ENCODE peak calls at places on chromosomes 6 and 20, in eight cellular contexts. One of them, this sample, is unnamed.

GRCh38 chr6:6319947-6320811 is at the start of gene F13A1:
- DNase-seq in adrenal gland: peak; percentile 32
- DNase-seq in prostate gland: no peak
- DNase-seq in tibial nerve: no peak
- DNase-seq in lower leg skin: no peak
- DNase-seq in A549: no peak
- DNase-seq in IMR-90: no peak
- DNase-seq in body of pancreas: peak; percentile 11
- DNase-seq in this sample: no peak

GRCh38 chr20:6122873-6123649 is at the start of gene FERMT1:
- DNase-seq in tibial nerve: no peak
- DNase-seq in A549: peak; percentile 89
- DNase-seq in lower leg skin: no peak
- DNase-seq in IMR-90: peak; percentile 54
- DNase-seq in prostate gland: peak; percentile 54
- DNase-seq in body of pancreas: peak; percentile 67
- DNase-seq in adrenal gland: peak; percentile 79
- DNase-seq in this sample: peak; percentile 4

GRCh38 chr20:61994546-61994945 is 71.1 kb downstream of the TAF4 start:
- DNase-seq in body of pancreas: no peak
- DNase-seq in tibial nerve: no peak
- DNase-seq in adrenal gland: no peak
- DNase-seq in lower leg skin: no peak
- DNase-seq in prostate gland: no peak
- DNase-seq in IMR-90: no peak
- DNase-seq in A549: no peak
- DNase-seq in this sample: no peak

GRCh38 chr6:79574636-79575035 is 37.4 kb upstream of the LCA5 start:
- DNase-seq in tibial nerve: no peak
- DNase-seq in IMR-90: peak; percentile 78
- DNase-seq in lower leg skin: no peak
- DNase-seq in prostate gland: no peak
- DNase-seq in adrenal gland: no peak
- DNase-seq in body of pancreas: no peak
- DNase-seq in A549: peak; percentile 23
- DNase-seq in this sample: no peak

GRCh38 chr20:57460781-57461465 is 64.0 kb downstream of the CTCFL start:
- DNase-seq in tibial nerve: no peak
- DNase-seq in adrenal gland: no peak
- DNase-seq in A549: no peak
- DNase-seq in prostate gland: no peak
- DNase-seq in lower leg skin: no peak
- DNase-seq in IMR-90: no peak
- DNase-seq in body of pancreas: no peak
- DNase-seq in this sample: no peak

GRCh38 chr6:158631678-158632537 is 12.6 kb downstream of the DYNLT1 start:
- DNase-seq in body of pancreas: peak; percentile 53
- DNase-seq in prostate gland: no peak
- DNase-seq in lower leg skin: peak; percentile 93
- DNase-seq in A549: peak; percentile 80
- DNase-seq in tibial nerve: peak; percentile 53
- DNase-seq in adrenal gland: peak; percentile 82
- DNase-seq in IMR-90: peak; percentile 97
- DNase-seq in this sample: no peak

GRCh38 chr20:49811825-49812462 is 684 bp upstream of the SLC9A8 start:
- DNase-seq in A549: no peak
- DNase-seq in IMR-90: peak; percentile 63
- DNase-seq in tibial nerve: no peak
- DNase-seq in adrenal gland: peak; percentile 38
- DNase-seq in lower leg skin: no peak
- DNase-seq in prostate gland: no peak
- DNase-seq in body of pancreas: no peak
- DNase-seq in this sample: no peak

GRCh38 chr20:56400001-56400640 is 7.7 kb downstream of the CSTF1 start:
- DNase-seq in prostate gland: peak; percentile 41
- DNase-seq in adrenal gland: peak; percentile 68
- DNase-seq in tibial nerve: no peak
- DNase-seq in IMR-90: peak; percentile 84
- DNase-seq in body of pancreas: peak; percentile 67
- DNase-seq in lower leg skin: no peak
- DNase-seq in A549: peak; percentile 71
- DNase-seq in this sample: peak; percentile 85

GRCh38 chr20:48659888-48660287 is 167.9 kb downstream of the PREX1 start:
- DNase-seq in tibial nerve: no peak
- DNase-seq in prostate gland: peak; percentile 85
- DNase-seq in lower leg skin: no peak
- DNase-seq in IMR-90: no peak
- DNase-seq in adrenal gland: no peak
- DNase-seq in body of pancreas: peak; percentile 83
- DNase-seq in A549: no peak
- DNase-seq in this sample: no peak

GRCh38 chr6:159107451-159108260 is 61.5 kb upstream of the FNDC1 start:
- DNase-seq in prostate gland: no peak
- DNase-seq in A549: no peak
- DNase-seq in body of pancreas: no peak
- DNase-seq in lower leg skin: peak; percentile 84
- DNase-seq in adrenal gland: peak; percentile 19
- DNase-seq in tibial nerve: no peak
- DNase-seq in IMR-90: no peak
- DNase-seq in this sample: peak; percentile 46

GRCh38 chr6:70599187-70599586 is 32.5 kb downstream of the SDHAF4 start:
- DNase-seq in prostate gland: no peak
- DNase-seq in IMR-90: no peak
- DNase-seq in A549: no peak
- DNase-seq in body of pancreas: no peak
- DNase-seq in lower leg skin: no peak
- DNase-seq in adrenal gland: no peak
- DNase-seq in tibial nerve: no peak
- DNase-seq in this sample: peak; percentile 2

GRCh38 chr6:112833546-112834215 is 486.6 kb downstream of the RFPL4B start:
- DNase-seq in lower leg skin: no peak
- DNase-seq in body of pancreas: no peak
- DNase-seq in adrenal gland: no peak
- DNase-seq in prostate gland: no peak
- DNase-seq in A549: no peak
- DNase-seq in IMR-90: peak; percentile 44
- DNase-seq in tibial nerve: no peak
- DNase-seq in this sample: no peak

GRCh38 chr20:3732327-3733118 is at the start of gene HSPA12B:
- DNase-seq in IMR-90: no peak
- DNase-seq in A549: no peak
- DNase-seq in adrenal gland: no peak
- DNase-seq in tibial nerve: no peak
- DNase-seq in body of pancreas: no peak
- DNase-seq in lower leg skin: no peak
- DNase-seq in prostate gland: no peak
- DNase-seq in this sample: peak; percentile 25

GRCh38 chr6:45896783-45897441 is 118.7 kb downstream of the CLIC5 start:
- DNase-seq in A549: no peak
- DNase-seq in IMR-90: no peak
- DNase-seq in tibial nerve: no peak
- DNase-seq in adrenal gland: no peak
- DNase-seq in body of pancreas: no peak
- DNase-seq in lower leg skin: no peak
- DNase-seq in prostate gland: no peak
- DNase-seq in this sample: no peak

GRCh38 chr20:4813076-4813838 is 91.5 kb downstream of the PRND start:
- DNase-seq in lower leg skin: no peak
- DNase-seq in IMR-90: no peak
- DNase-seq in adrenal gland: no peak
- DNase-seq in tibial nerve: no peak
- DNase-seq in prostate gland: no peak
- DNase-seq in body of pancreas: peak; percentile 48
- DNase-seq in A549: no peak
- DNase-seq in this sample: no peak

GRCh38 chr6:109008537-109008950 is 86.1 kb downstream of the SESN1 start:
- DNase-seq in lower leg skin: no peak
- DNase-seq in IMR-90: peak; percentile 55
- DNase-seq in adrenal gland: no peak
- DNase-seq in prostate gland: no peak
- DNase-seq in A549: no peak
- DNase-seq in tibial nerve: no peak
- DNase-seq in body of pancreas: peak; percentile 45
- DNase-seq in this sample: peak; percentile 77

GRCh38 chr6:107202876-107203468 is 87.7 kb upstream of the BEND3 start:
- DNase-seq in body of pancreas: no peak
- DNase-seq in IMR-90: no peak
- DNase-seq in adrenal gland: no peak
- DNase-seq in lower leg skin: no peak
- DNase-seq in prostate gland: no peak
- DNase-seq in tibial nerve: no peak
- DNase-seq in A549: no peak
- DNase-seq in this sample: no peak

GRCh38 chr6:49462599-49462926 is 490 bp downstream of the MMUT start:
- DNase-seq in A549: no peak
- DNase-seq in lower leg skin: no peak
- DNase-seq in body of pancreas: no peak
- DNase-seq in prostate gland: no peak
- DNase-seq in adrenal gland: no peak
- DNase-seq in tibial nerve: no peak
- DNase-seq in IMR-90: no peak
- DNase-seq in this sample: peak; percentile 57

GRCh38 chr20:32357869-32358631 is at the start of gene ASXL1:
- DNase-seq in tibial nerve: peak; percentile 87
- DNase-seq in prostate gland: peak; percentile 96
- DNase-seq in adrenal gland: peak; percentile 98
- DNase-seq in IMR-90: peak; percentile 95
- DNase-seq in lower leg skin: peak; percentile 99
- DNase-seq in body of pancreas: peak; percentile 98
- DNase-seq in A549: peak; percentile 98
- DNase-seq in this sample: peak; percentile 95
- TF ChIP-seq POLR2A in tibial nerve: peak; percentile 70
- TF ChIP-seq POLR2A in prostate gland: peak; percentile 40
- TF ChIP-seq POLR2A in adrenal gland: peak; percentile 14
- TF ChIP-seq POLR2A in IMR-90: no peak
- TF ChIP-seq POLR2A in lower leg skin: no peak
- TF ChIP-seq POLR2A in body of pancreas: peak; percentile 39
- TF ChIP-seq POLR2A in A549: peak; percentile 49
- TF ChIP-seq POLR2A in this sample: peak; percentile 83

GRCh38 chr6:44179072-44179536 is 20.5 kb downstream of the CAPN11 start:
- DNase-seq in lower leg skin: no peak
- DNase-seq in body of pancreas: no peak
- DNase-seq in IMR-90: no peak
- DNase-seq in prostate gland: no peak
- DNase-seq in tibial nerve: no peak
- DNase-seq in A549: no peak
- DNase-seq in adrenal gland: no peak
- DNase-seq in this sample: no peak
- TF ChIP-seq POLR2A in lower leg skin: no peak
- TF ChIP-seq POLR2A in body of pancreas: no peak
- TF ChIP-seq POLR2A in IMR-90: no peak
- TF ChIP-seq POLR2A in prostate gland: no peak
- TF ChIP-seq POLR2A in tibial nerve: no peak
- TF ChIP-seq POLR2A in A549: no peak
- TF ChIP-seq POLR2A in adrenal gland: no peak
- TF ChIP-seq POLR2A in this sample: no peak

GRCh38 chr6:156777577-156777865 is 343 bp downstream of the ARID1B start:
- DNase-seq in tibial nerve: no peak
- DNase-seq in prostate gland: no peak
- DNase-seq in lower leg skin: no peak
- DNase-seq in body of pancreas: no peak
- DNase-seq in IMR-90: no peak
- DNase-seq in A549: no peak
- DNase-seq in adrenal gland: no peak
- DNase-seq in this sample: no peak
- TF ChIP-seq POLR2A in tibial nerve: no peak
- TF ChIP-seq POLR2A in prostate gland: no peak
- TF ChIP-seq POLR2A in lower leg skin: no peak
- TF ChIP-seq POLR2A in body of pancreas: no peak
- TF ChIP-seq POLR2A in IMR-90: no peak
- TF ChIP-seq POLR2A in A549: no peak
- TF ChIP-seq POLR2A in adrenal gland: no peak
- TF ChIP-seq POLR2A in this sample: no peak

GRCh38 chr6:17600527-17601388 is 656 bp downstream of the FAM8A1 start:
- DNase-seq in body of pancreas: peak; percentile 61
- DNase-seq in tibial nerve: peak; percentile 17
- DNase-seq in IMR-90: peak; percentile 12
- DNase-seq in lower leg skin: peak; percentile 92
- DNase-seq in A549: no peak
- DNase-seq in prostate gland: peak; percentile 39
- DNase-seq in adrenal gland: peak; percentile 43
- DNase-seq in this sample: peak; percentile 71

GRCh38 chr6:17599885-17600526 is at the start of gene FAM8A1:
- DNase-seq in IMR-90: peak; percentile 80
- DNase-seq in A549: peak; percentile 85
- DNase-seq in tibial nerve: peak; percentile 89
- DNase-seq in adrenal gland: peak; percentile 96
- DNase-seq in body of pancreas: peak; percentile 96
- DNase-seq in prostate gland: peak; percentile 95
- DNase-seq in lower leg skin: peak; percentile 99
- DNase-seq in this sample: peak; percentile 94

GRCh38 chr6:17606606-17607005 is 6.5 kb downstream of the FAM8A1 start:
- DNase-seq in lower leg skin: no peak
- DNase-seq in A549: no peak
- DNase-seq in IMR-90: no peak
- DNase-seq in prostate gland: no peak
- DNase-seq in body of pancreas: peak; percentile 27
- DNase-seq in tibial nerve: no peak
- DNase-seq in adrenal gland: no peak
- DNase-seq in this sample: no peak

GRCh38 chr6:17602888-17603287 is 2.8 kb downstream of the FAM8A1 start:
- DNase-seq in A549: no peak
- DNase-seq in lower leg skin: no peak
- DNase-seq in body of pancreas: no peak
- DNase-seq in adrenal gland: no peak
- DNase-seq in IMR-90: no peak
- DNase-seq in prostate gland: no peak
- DNase-seq in tibial nerve: no peak
- DNase-seq in this sample: no peak

DNA sequence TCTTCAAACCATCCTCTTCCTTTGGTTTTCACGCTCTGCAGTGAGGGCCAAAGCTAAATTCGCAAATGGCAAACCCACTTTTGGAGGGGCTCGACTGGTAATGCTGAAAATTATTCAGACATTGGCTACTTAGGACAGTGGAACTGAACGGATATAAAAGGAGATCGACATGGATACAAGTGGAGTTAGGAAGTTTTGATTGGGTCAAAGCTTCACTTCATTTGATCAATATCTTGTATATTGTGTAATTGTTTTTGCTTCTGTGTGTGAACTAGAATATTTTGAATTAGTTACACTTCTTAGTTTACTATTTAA is 1.2 kb downstream of the FAM8A1 start:
- DNase-seq in adrenal gland: no peak
- DNase-seq in lower leg skin: no peak
- DNase-seq in IMR-90: peak; percentile 5
- DNase-seq in body of pancreas: no peak
- DNase-seq in tibial nerve: no peak
- DNase-seq in prostate gland: no peak
- DNase-seq in A549: no peak
- DNase-seq in this sample: no peak
- TF ChIP-seq POLR2A in adrenal gland: no peak
- TF ChIP-seq POLR2A in lower leg skin: no peak
- TF ChIP-seq POLR2A in IMR-90: no peak
- TF ChIP-seq POLR2A in body of pancreas: no peak
- TF ChIP-seq POLR2A in tibial nerve: no peak
- TF ChIP-seq POLR2A in prostate gland: no peak
- TF ChIP-seq POLR2A in A549: no peak
- TF ChIP-seq POLR2A in this sample: no peak